ENCODE peak calls at places on chromosomes 4 and X, in seven cellular contexts. E is cardiac muscle cell, X is keratinocyte, R is Peyer's patch, G is DND-41, Q is H9, H is PC-3. K is an unnamed sample. For H3K27me3, the result is how much of the 10 kb centered on the place peaks cover.

GRCh38 chr4:1721666-1722550 is 587 bp downstream of the TACC3 start:
- DNase-seq in E (no peak), X (no peak), R (no peak), G (no peak), Q (peak), H (no peak), K (peak)

GRCh38 chr4:140004580-140005314 is 149.2 kb downstream of the MAML3 start:
- DNase-seq in E (peak), X (no peak), R (no peak), G (no peak), Q (peak), H (peak), K (no peak)

GRCh38 chr4:122364700-122365404 is 14.0 kb upstream of the ADAD1 start:
- DNase-seq in E (no peak), X (no peak), R (peak), G (peak), Q (peak), H (peak), K (no peak)

GRCh38 chr4:152369903-152370296 is 166.0 kb downstream of the FBXW7 start:
- DNase-seq in E (no peak), X (no peak), R (no peak), G (no peak), Q (no peak), H (peak), K (no peak)

GRCh38 chr4:76485450-76485849 is 50.4 kb downstream of the SHROOM3 start:
- DNase-seq in E (peak), X (no peak), R (no peak), G (no peak), Q (peak), H (peak), K (no peak)

GRCh38 chr4:181911420-181911819 is 331.8 kb upstream of the TENM3 start:
- DNase-seq in E (peak), X (no peak), R (no peak), G (no peak), Q (no peak), H (no peak), K (no peak)

GRCh38 chrX:68761086-68761485 is 67.7 kb upstream of the EFNB1 start:
- DNase-seq in E (no peak), X (no peak), R (no peak), G (no peak), Q (peak), H (no peak), K (no peak)

GRCh38 chrX:78321809-78322208 is 5.6 kb downstream of the CYSLTR1 start:
- DNase-seq in E (no peak), X (no peak), R (peak), G (peak), Q (no peak), H (peak), K (peak)

GRCh38 chrX:12304261-12304660 is 166.0 kb downstream of the FRMPD4 start:
- DNase-seq in E (peak), X (no peak), R (no peak), G (no peak), Q (no peak), H (no peak), K (no peak)

GRCh38 chr4:161936625-161937133 is 227.1 kb downstream of the FSTL5 start:
- DNase-seq in E (peak), X (peak), R (no peak), G (no peak), Q (no peak), H (peak), K (no peak)

GRCh38 chrX:20252392-20253231 is 14.1 kb downstream of the RPS6KA3 start:
- DNase-seq in E (peak), X (no peak), R (peak), G (peak), Q (peak), H (peak), K (peak)

GRCh38 chr4:169151671-169152070 is 119.1 kb downstream of the SH3RF1 start:
- DNase-seq in E (peak), X (no peak), R (no peak), G (no peak), Q (no peak), H (peak), K (no peak)

GRCh38 chr4:30454504-30454903 is 265.7 kb upstream of the PCDH7 start:
- DNase-seq in E (no peak), X (no peak), R (no peak), G (no peak), Q (no peak), H (no peak), K (no peak)

GRCh38 chr4:2792396-2792710 is 532 bp upstream of the SH3BP2 start:
- DNase-seq in E (no peak), X (no peak), R (no peak), G (no peak), Q (no peak), H (no peak), K (no peak)

GRCh38 chrX:10769696-10770619 is 149.6 kb upstream of the MID1 start:
- DNase-seq in E (peak), X (no peak), R (no peak), G (no peak), Q (no peak), H (no peak), K (no peak)
- H3K27ac ChIP-seq in E (peak), X (no peak), R (no peak), G (no peak), Q (no peak), H (no peak), K (no peak)

DNA sequence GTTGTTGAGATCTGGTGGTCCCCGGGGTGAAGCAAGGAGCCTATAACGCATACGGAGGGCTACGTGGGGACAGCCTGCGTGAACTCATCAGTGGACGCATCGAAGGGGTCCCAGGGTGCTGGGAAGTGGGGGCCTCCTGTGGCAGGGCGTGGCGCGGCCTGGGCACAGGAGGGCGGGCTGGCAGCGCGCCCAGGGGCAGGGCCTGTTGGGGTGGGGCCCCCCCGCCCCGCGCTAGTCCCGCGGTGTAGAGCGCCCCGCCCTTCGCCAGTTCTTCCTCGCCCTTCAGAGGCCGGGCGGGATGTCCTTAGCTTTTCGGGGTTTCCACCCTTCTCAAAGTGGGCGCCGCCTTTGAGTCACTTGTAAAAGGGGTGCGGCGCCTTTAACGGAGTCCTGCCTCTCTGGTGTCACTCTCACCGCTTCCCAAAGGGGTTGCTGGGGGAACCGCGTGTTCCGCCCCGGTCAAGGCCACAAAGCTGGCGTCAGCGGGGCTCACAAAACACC is 632 bp downstream of the PLP2 start:
- DNase-seq in E (peak), X (no peak), R (peak), G (peak), Q (no peak), H (peak), K (no peak)
- H3K27me3 ChIP-seq in E (under half), X (under half), R (under half), G (under half), Q (under half), H (under half), K (under half)

GRCh38 chrX:132184871-132185270 is 34.4 kb downstream of the RAP2C start:
- DNase-seq in E (no peak), X (no peak), R (no peak), G (no peak), Q (no peak), H (peak), K (no peak)
- H3K27ac ChIP-seq in E (no peak), X (no peak), R (no peak), G (no peak), Q (no peak), H (no peak), K (no peak)

GRCh38 chr4:89298788-89299152 is 8.8 kb downstream of the GPRIN3 start:
- DNase-seq in E (peak), X (no peak), R (no peak), G (peak), Q (no peak), H (peak), K (no peak)
- H3K27me3 ChIP-seq in E (under half), X (under half), R (under half), G (under half), Q (under half), H (half or more), K (under half)

DNA sequence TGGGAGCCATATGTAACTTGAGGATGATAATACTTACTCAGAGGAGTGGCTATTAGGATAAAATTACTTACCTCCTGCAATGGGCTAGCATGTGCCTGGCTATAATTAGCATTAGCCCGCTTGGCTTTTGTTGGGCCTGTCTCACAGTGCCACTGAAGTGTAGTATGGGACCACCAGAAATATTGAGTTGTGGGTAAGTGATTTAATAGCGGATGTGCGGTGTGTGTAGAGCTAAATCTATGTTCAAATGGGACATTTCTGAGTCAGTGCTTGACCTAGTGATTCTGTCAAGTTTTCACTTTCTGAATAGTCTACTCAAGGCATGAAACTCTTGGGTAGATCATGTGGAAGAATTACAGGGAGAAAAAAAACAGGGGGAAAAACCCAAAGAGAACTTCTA is 3.5 kb upstream of the CLNK start:
- DNase-seq in E (no peak), X (no peak), R (no peak), G (no peak), Q (no peak), H (no peak), K (no peak)
- H3K27ac ChIP-seq in E (no peak), X (no peak), R (no peak), G (no peak), Q (no peak), H (no peak), K (no peak)

GRCh38 chr4:100495074-100495473 is 22.7 kb downstream of the EMCN start:
- DNase-seq in E (no peak), X (no peak), R (no peak), G (no peak), Q (no peak), H (no peak), K (no peak)
- H3K27me3 ChIP-seq in E (under half), X (under half), R (under half), G (under half), Q (under half), H (under half), K (under half)

GRCh38 chr4:8009710-8010534 is 70.3 kb upstream of the AFAP1 start:
- DNase-seq in E (no peak), X (no peak), R (no peak), G (no peak), Q (no peak), H (no peak), K (no peak)
- H3K27ac ChIP-seq in E (peak), X (no peak), R (no peak), G (no peak), Q (no peak), H (no peak), K (no peak)

GRCh38 chrX:130060122-130061069 is 49.9 kb downstream of the ELF4 start:
- DNase-seq in E (peak), X (no peak), R (peak), G (peak), Q (peak), H (peak), K (peak)
- H3K27me3 ChIP-seq in E (under half), X (under half), R (under half), G (under half), Q (under half), H (under half), K (under half)

DNA sequence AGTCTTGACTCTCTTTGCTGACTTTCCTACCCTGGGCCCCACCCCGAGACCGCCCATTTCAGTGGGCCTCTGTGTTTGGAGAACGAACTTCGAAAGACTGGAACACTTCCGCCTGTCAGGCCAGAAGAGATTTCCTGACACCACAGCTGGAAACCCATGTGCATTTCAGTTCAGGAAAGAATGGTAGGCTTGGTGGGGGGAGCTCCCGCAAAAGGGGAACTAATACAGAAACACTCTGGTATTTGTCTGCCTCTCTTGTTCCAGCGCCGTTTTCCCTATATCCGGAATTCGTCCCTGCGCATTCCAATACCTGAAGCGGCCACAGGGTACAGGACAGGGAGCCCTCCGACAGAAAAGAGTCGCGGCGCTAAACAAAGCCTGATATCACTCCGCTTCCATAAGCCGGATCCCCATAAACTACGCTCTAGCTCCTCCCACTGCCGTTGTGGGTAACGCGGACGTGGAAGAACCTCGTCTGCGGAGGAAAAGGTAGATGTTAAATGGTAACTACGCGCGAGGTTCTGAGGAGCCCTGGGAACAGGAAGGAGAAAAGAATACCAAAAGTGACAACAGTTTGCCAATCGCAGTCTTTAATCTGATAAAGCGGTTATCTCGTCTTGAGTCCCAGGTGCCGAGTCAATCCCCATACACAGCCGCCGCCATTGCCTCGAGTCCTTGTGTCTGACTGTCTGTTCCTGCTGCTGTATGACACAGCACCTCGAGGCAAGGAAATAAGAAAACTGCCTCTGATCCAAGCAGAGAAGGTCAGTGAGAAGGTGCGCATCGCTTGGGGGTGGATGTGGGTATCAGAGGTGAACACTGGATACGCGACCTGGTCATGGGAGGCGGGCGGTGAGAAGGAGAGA is at the start of gene ARMCX5:
- DNase-seq in E (peak), X (peak), R (peak), G (peak), Q (peak), H (peak), K (peak)
- H3K27ac ChIP-seq in E (peak), X (peak), R (peak), G (peak), Q (no peak), H (peak), K (peak)

DNA sequence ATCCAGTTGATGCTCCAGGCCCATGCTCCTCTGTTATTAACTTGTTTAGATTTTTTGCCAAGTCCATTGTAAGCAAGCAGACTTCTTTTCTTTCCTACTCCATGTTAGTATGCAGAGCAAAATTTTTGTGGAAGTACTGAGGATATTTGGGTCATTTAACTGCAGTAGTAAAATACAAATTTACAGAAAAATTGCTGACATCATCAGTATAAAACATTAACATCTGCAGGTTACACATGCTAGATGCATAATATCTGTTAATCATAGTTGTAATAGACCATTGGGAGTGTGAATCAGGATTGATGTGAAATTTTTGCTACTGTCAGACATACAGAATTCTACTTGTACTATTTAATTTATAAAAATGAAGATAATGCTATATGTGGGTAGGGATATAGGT is 454.1 kb upstream of the CXorf51B start:
- DNase-seq in E (no peak), X (no peak), R (no peak), G (no peak), Q (no peak), H (no peak), K (no peak)
- H3K27me3 ChIP-seq in E (under half), X (under half), R (under half), G (under half), Q (under half), H (under half), K (under half)